ENCODE peak calls at places on chromosomes 5 and 9, in ten cellular contexts. J, T, U, R, L, A, W, Y, D and Q are unnamed samples.

GRCh38 chr5:9456435-9457042 is 89.3 kb downstream of the SEMA5A start:
- DNase-seq in Y (peak), D (no peak), J (no peak), L (no peak), R (peak), T (no peak), U (no peak), A (no peak), W (no peak), Q (peak)

GRCh38 chr9:127714916-127715442 is 484 bp downstream of the PTRH1 start:
- DNase-seq in J (peak), A (peak), Y (no peak), W (peak), T (no peak), R (no peak), D (no peak), U (no peak), L (no peak), Q (no peak)

GRCh38 chr5:9347032-9347431 is 198.8 kb downstream of the SEMA5A start:
- DNase-seq in Y (no peak), W (no peak), U (no peak), J (no peak), L (no peak), D (no peak), T (no peak), A (no peak), R (no peak), Q (no peak)

GRCh38 chr5:5979362-5979760 is 399.0 kb downstream of the MED10 start:
- DNase-seq in Y (no peak), A (peak), T (no peak), W (no peak), L (no peak), U (no peak), D (no peak), J (no peak), R (peak), Q (peak)

GRCh38 chr5:177357459-177358332 is at the start of gene RGS14:
- DNase-seq in W (peak), Y (peak), A (no peak), L (peak), T (no peak), D (peak), U (peak), J (peak), R (peak), Q (no peak)

GRCh38 chr5:67115238-67115637 is 81.4 kb downstream of the CD180 start:
- DNase-seq in U (no peak), J (no peak), L (no peak), D (no peak), T (no peak), Y (no peak), R (no peak), W (no peak), A (no peak), Q (no peak)

GRCh38 chr9:27554712-27555111 is 18.6 kb downstream of the C9orf72 start:
- DNase-seq in J (no peak), A (no peak), R (no peak), L (no peak), U (no peak), W (no peak), Y (no peak), D (no peak), T (no peak), Q (no peak)

GRCh38 chr5:10543585-10544040 is 20.3 kb upstream of the ANKRD33B start:
- DNase-seq in W (no peak), T (no peak), J (no peak), Y (no peak), D (no peak), L (no peak), R (no peak), A (no peak), U (no peak), Q (no peak)

GRCh38 chr9:133553123-133553522 is 18.6 kb downstream of the ADAMTSL2 start:
- DNase-seq in T (no peak), D (no peak), U (no peak), R (no peak), L (no peak), J (no peak), Y (no peak), A (no peak), W (no peak), Q (no peak)

GRCh38 chr9:32294051-32294600 is 90.3 kb upstream of the ACO1 start:
- DNase-seq in R (no peak), J (no peak), T (no peak), A (no peak), Y (no peak), L (no peak), D (no peak), U (no peak), W (no peak), Q (no peak)

GRCh38 chr5:179201986-179202385 is 141.8 kb downstream of the ZNF354C start:
- DNase-seq in L (no peak), W (no peak), T (no peak), Y (no peak), U (no peak), D (no peak), R (no peak), A (no peak), J (no peak), Q (no peak)

GRCh38 chr9:98523231-98523901 is 185.4 kb downstream of the GABBR2 start:
- DNase-seq in R (peak), W (no peak), J (peak), A (no peak), U (peak), L (no peak), T (no peak), Y (peak), D (no peak), Q (peak)
- TF ChIP-seq CTCF in R (peak), W (no peak), J (peak), A (no peak), U (peak), L (no peak), T (no peak), Y (peak), D (no peak), Q (peak)

DNA sequence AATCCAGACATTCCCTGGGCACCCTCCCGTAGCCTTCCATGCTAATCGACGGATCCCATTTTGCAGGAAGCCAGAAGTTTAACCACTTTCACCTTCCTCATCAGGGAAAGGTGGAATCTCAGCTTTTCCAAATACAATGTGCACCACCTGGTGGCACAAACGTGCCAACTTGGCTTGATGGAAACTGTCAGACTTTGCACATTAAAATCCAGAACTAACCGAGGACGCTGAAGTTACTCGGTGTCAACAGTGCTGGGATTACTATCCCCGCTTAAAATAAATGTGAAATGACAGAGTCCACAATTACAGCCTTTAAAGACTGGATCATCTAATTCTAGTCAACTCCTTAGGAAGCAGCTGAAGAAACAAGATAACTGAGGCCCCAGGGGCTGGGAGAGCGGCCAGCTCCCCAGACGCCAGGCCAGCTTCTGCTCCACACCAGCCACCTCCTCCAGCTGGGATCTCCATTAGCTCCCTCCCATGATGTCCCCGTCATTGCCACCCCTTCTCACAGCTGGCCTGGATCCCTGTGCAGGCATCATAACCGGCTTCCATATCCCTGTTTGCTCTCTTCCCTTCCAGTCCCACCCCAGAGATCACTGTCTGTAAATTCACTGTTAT is 50.2 kb upstream of the RETREG1 start:
- DNase-seq in J (no peak), L (peak), D (no peak), W (peak), R (no peak), Y (peak), T (no peak), U (peak), A (no peak), Q (no peak)
- TF ChIP-seq CTCF in J (peak), L (peak), D (no peak), W (peak), R (peak), Y (no peak), T (peak), U (peak), A (peak), Q (peak)

GRCh38 chr9:136762915-136763648 is 1.2 kb downstream of the LCN15 start:
- DNase-seq in D (no peak), J (no peak), L (no peak), Y (no peak), U (peak), A (peak), T (no peak), W (peak), R (no peak), Q (peak)
- TF ChIP-seq CTCF in D (no peak), J (no peak), L (no peak), Y (no peak), U (no peak), A (no peak), T (no peak), W (no peak), R (no peak), Q (no peak)

GRCh38 chr5:82422751-82423181 is 144.6 kb upstream of the RPS23 start:
- DNase-seq in L (no peak), R (no peak), T (no peak), J (no peak), W (peak), U (peak), A (no peak), D (no peak), Y (no peak), Q (peak)

GRCh38 chr5:82422001-82422740 is 144.0 kb upstream of the RPS23 start:
- DNase-seq in J (no peak), R (no peak), W (no peak), A (no peak), L (no peak), T (no peak), D (no peak), Y (no peak), U (peak), Q (no peak)

GRCh38 chr5:82419559-82420332 is 141.6 kb upstream of the RPS23 start:
- DNase-seq in L (no peak), U (no peak), R (no peak), T (no peak), A (no peak), D (no peak), Y (no peak), W (no peak), J (no peak), Q (no peak)

GRCh38 chr5:82418608-82418950 is 140.4 kb upstream of the RPS23 start:
- DNase-seq in W (no peak), J (no peak), R (no peak), U (no peak), T (no peak), D (no peak), A (no peak), L (no peak), Y (no peak), Q (no peak)

GRCh38 chr5:82421119-82421518 is 143.0 kb upstream of the RPS23 start:
- DNase-seq in R (peak), J (peak), T (no peak), U (peak), A (no peak), L (no peak), Y (peak), D (no peak), W (no peak), Q (peak)
- TF ChIP-seq CTCF in R (peak), J (peak), T (no peak), U (peak), A (no peak), L (no peak), Y (peak), D (no peak), W (no peak), Q (peak)

DNA sequence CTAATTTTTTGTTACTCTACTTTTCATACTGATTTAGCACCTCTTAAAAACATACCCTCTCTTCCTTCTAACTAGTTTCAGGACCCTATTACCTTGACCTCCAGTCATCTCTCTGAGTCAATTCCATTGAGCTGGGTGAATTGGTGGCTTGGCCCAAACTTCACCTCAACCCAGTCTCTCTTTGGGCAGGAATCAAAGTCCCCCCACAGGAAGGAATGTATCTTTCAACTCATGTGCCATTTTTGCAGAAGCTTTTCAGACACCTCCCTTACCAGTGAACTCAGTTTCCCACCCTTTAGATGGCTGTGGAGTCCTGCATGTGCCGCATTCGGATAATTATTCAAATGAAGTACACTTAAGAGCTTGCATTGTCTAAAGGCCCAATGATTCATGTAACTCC is 693.6 kb downstream of the PTPRD start:
- DNase-seq in A (no peak), D (no peak), J (no peak), R (no peak), U (no peak), W (no peak), Y (no peak), L (no peak), T (no peak), Q (no peak)
- TF ChIP-seq CTCF in A (no peak), D (no peak), J (no peak), R (no peak), U (no peak), W (no peak), Y (no peak), L (no peak), T (no peak), Q (no peak)

GRCh38 chr5:171401167-171401947 is 13.7 kb downstream of the NPM1 start:
- DNase-seq in D (no peak), T (no peak), R (no peak), U (no peak), A (no peak), J (no peak), L (no peak), W (no peak), Y (no peak), Q (no peak)

GRCh38 chr5:171400169-171400568 is 12.5 kb downstream of the NPM1 start:
- DNase-seq in T (no peak), W (no peak), L (no peak), D (no peak), A (no peak), J (no peak), Y (no peak), U (no peak), R (no peak), Q (no peak)

GRCh38 chr5:171407234-171407633 is 12.2 kb upstream of the FGF18 start:
- DNase-seq in A (no peak), U (no peak), D (no peak), R (no peak), W (no peak), J (no peak), T (no peak), L (no peak), Y (no peak), Q (no peak)

GRCh38 chr5:171409164-171410136 is 10.0 kb upstream of the FGF18 start:
- DNase-seq in T (no peak), Y (no peak), A (no peak), J (no peak), D (no peak), U (no peak), R (no peak), L (no peak), W (no peak), Q (no peak)

GRCh38 chr5:171405615-171406014 is 13.8 kb upstream of the FGF18 start:
- DNase-seq in D (no peak), R (peak), W (no peak), T (no peak), L (no peak), Y (peak), A (no peak), J (no peak), U (peak), Q (peak)
- TF ChIP-seq CTCF in D (no peak), R (peak), W (no peak), T (no peak), L (no peak), Y (peak), A (peak), J (peak), U (peak), Q (peak)

GRCh38 chr9:105425817-105426433 is 21.9 kb upstream of the FSD1L start:
- DNase-seq in D (no peak), Y (peak), U (peak), T (no peak), L (no peak), J (no peak), A (no peak), R (peak), W (no peak), Q (peak)
- TF ChIP-seq CTCF in D (no peak), Y (peak), U (peak), T (peak), L (peak), J (peak), A (peak), R (peak), W (peak), Q (peak)

DNA sequence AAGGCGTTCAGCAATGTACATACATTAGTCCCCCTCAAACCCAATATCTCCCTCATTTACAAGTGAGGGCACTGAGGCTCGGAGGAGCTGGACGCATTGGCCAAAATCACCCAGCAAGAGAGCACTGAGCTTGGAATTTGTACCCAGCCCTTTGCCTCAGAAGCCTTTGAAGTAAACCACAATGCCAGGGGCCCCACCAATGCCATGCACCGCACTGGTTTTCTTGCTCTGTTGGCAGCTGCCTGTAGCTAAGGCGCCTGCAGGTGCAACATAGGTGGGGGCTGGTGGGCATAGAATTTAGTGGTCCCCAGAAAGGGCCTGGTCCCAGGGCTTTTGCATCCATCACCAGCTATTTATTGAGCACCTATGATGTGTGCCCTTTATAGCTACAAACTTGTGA is 37.3 kb upstream of the FUBP3 start:
- DNase-seq in U (no peak), D (no peak), T (no peak), W (no peak), Y (no peak), R (no peak), L (no peak), A (no peak), J (no peak), Q (no peak)
- TF ChIP-seq CTCF in U (no peak), D (no peak), T (no peak), W (no peak), Y (no peak), R (no peak), L (no peak), A (no peak), J (no peak), Q (no peak)